ENCODE peak calls at places on chromosomes 7 and 10, in eight cellular contexts. C, R, J, H, V, X, L and G are unnamed samples.

GRCh38 chr7:98233241-98234070 is 18.6 kb downstream of the TECPR1 start:
- DNase-seq in J (no peak), C (no peak), L (no peak), H (no peak), R (peak), X (no peak), V (no peak), G (no peak)

GRCh38 chr7:98329100-98329871 is 47.8 kb downstream of the BRI3 start:
- DNase-seq in V (no peak), C (no peak), H (no peak), R (no peak), L (peak), J (peak), X (no peak), G (no peak)

GRCh38 chr10:78184851-78185692 is 151.4 kb downstream of the RPS24 start:
- DNase-seq in R (no peak), L (no peak), V (no peak), C (no peak), J (no peak), H (no peak), X (no peak), G (no peak)

GRCh38 chr7:112012266-112012665 is 193.9 kb downstream of the DOCK4 start:
- DNase-seq in L (no peak), C (no peak), X (no peak), R (no peak), H (no peak), J (no peak), V (no peak), G (no peak)

GRCh38 chr10:97708976-97709745 is 4.4 kb upstream of the MARVELD1 start:
- DNase-seq in V (no peak), L (peak), H (no peak), J (peak), C (peak), R (no peak), X (no peak), G (peak)

GRCh38 chr7:116290740-116291139 is 80.4 kb downstream of the TES start:
- DNase-seq in X (no peak), J (no peak), L (no peak), V (no peak), H (no peak), R (no peak), C (peak), G (peak)

GRCh38 chr10:131771634-131772358 is 129.0 kb upstream of the PPP2R2D start:
- DNase-seq in J (no peak), V (no peak), H (no peak), C (no peak), X (no peak), R (no peak), L (no peak), G (no peak)

GRCh38 chr7:100803398-100804161 is 23.7 kb downstream of the EPHB4 start:
- DNase-seq in H (peak), V (peak), J (peak), L (peak), C (peak), X (peak), R (no peak), G (peak)

GRCh38 chr10:98201760-98202159 is 66.2 kb downstream of the LOXL4 start:
- DNase-seq in R (no peak), X (no peak), C (no peak), J (no peak), H (no peak), V (no peak), L (no peak), G (no peak)

GRCh38 chr10:70981171-70981836 is 92.9 kb upstream of the PCBD1 start:
- DNase-seq in X (no peak), C (no peak), R (peak), L (no peak), V (no peak), H (no peak), J (no peak), G (no peak)

GRCh38 chr10:102777696-102778530 is 34.2 kb downstream of the WBP1L start:
- DNase-seq in V (no peak), H (no peak), J (no peak), R (no peak), X (no peak), C (no peak), L (no peak), G (no peak)

GRCh38 chr10:30818010-30818660 is 188.6 kb upstream of the LYZL2 start:
- DNase-seq in X (no peak), H (peak), J (peak), L (peak), V (peak), R (no peak), C (peak), G (peak)

GRCh38 chr7:87895363-87895762 is 19.1 kb downstream of the DBF4 start:
- DNase-seq in V (no peak), H (no peak), C (no peak), R (no peak), J (no peak), L (no peak), X (no peak), G (no peak)
- TF ChIP-seq CTCF in V (no peak), H (no peak), C (no peak), R (no peak), J (no peak), L (no peak), X (no peak), G (no peak)

DNA sequence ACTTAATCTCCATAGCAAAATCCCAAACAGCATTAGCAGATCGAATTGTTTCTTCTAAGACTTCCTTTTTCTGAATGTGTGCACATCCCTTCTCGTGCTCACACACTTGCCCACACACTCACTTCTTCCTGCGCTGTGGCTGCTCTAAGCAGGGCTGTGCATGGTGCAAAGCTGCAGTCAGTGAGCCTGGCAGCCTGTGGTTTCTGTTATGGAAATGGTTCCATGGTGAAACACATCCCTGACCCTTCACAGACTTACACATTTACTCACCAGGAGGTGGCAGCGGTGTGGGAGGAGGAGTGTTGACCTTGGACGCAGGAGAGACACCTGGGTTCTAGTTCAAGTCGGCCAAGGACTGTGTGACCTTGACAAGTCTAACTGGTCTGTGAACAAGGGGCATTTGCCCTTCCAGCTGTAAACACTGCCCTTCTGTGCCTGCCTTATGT is 24.9 kb downstream of the MTURN start:
- DNase-seq in H (peak), R (no peak), C (peak), V (peak), J (no peak), X (no peak), L (peak), G (peak)
- TF ChIP-seq CTCF in H (peak), R (no peak), C (peak), V (peak), J (peak), X (peak), L (peak), G (peak)

GRCh38 chr10:6840766-6841165 is 260.7 kb upstream of the PRKCQ start:
- DNase-seq in X (peak), H (no peak), V (no peak), R (no peak), L (peak), C (peak), J (no peak), G (peak)

GRCh38 chr10:6842722-6843121 is 262.6 kb upstream of the PRKCQ start:
- DNase-seq in C (no peak), H (no peak), L (no peak), J (no peak), X (no peak), V (no peak), R (no peak), G (no peak)

GRCh38 chr10:6841746-6842145 is 261.7 kb upstream of the PRKCQ start:
- DNase-seq in J (no peak), R (no peak), V (no peak), C (no peak), L (no peak), H (no peak), X (no peak), G (no peak)

GRCh38 chr10:6844251-6844650 is 264.2 kb upstream of the PRKCQ start:
- DNase-seq in C (no peak), X (no peak), H (no peak), J (no peak), V (no peak), R (no peak), L (no peak), G (no peak)

GRCh38 chr10:6843477-6843876 is 263.4 kb upstream of the PRKCQ start:
- DNase-seq in J (no peak), V (no peak), C (no peak), L (no peak), X (no peak), R (no peak), H (no peak), G (no peak)
- TF ChIP-seq CTCF in J (no peak), V (peak), C (peak), L (no peak), X (no peak), R (no peak), H (no peak), G (no peak)

GRCh38 chr7:133853706-133854276 is 273.3 kb upstream of the LRGUK start:
- DNase-seq in L (peak), J (no peak), C (peak), R (no peak), X (peak), H (no peak), V (peak), G (peak)

GRCh38 chr7:133857376-133858119 is 269.6 kb upstream of the LRGUK start:
- DNase-seq in X (no peak), H (no peak), J (no peak), V (no peak), C (no peak), L (no peak), R (peak), G (peak)

GRCh38 chr7:133858311-133858710 is 268.8 kb upstream of the LRGUK start:
- DNase-seq in R (no peak), H (no peak), J (no peak), C (no peak), X (no peak), L (no peak), V (no peak), G (no peak)

GRCh38 chr7:133851416-133851815 is 275.7 kb upstream of the LRGUK start:
- DNase-seq in C (no peak), X (no peak), R (no peak), L (no peak), H (no peak), V (no peak), J (no peak), G (no peak)

GRCh38 chr7:133854739-133855138 is 272.4 kb upstream of the LRGUK start:
- DNase-seq in X (peak), C (peak), H (no peak), L (peak), V (no peak), J (no peak), R (no peak), G (peak)
- TF ChIP-seq CTCF in X (no peak), C (peak), H (no peak), L (peak), V (peak), J (peak), R (no peak), G (peak)